ENCODE peak calls at places on chromosomes 4 and X, in four cellular contexts. N is GM23248, D is aorta, Z is tibial nerve. S is an unnamed sample.

GRCh38 chrX:115259238-115259875 is 25.5 kb upstream of the LRCH2 start:
- DNase-seq in N (peak; percentile 2), D (no peak), Z (no peak), S (no peak)

GRCh38 chr4:123599061-123599919 is 202.7 kb downstream of the SPRY1 start:
- DNase-seq in Z (no peak), N (peak; percentile 81), D (no peak), S (no peak)

GRCh38 chrX:42398967-42399631 is 378.9 kb downstream of the PPP1R2C start:
- DNase-seq in N (no peak), D (no peak), Z (no peak), S (no peak)

GRCh38 chr4:71768123-71768522 is 15.8 kb downstream of the GC start:
- DNase-seq in Z (no peak), D (no peak), N (no peak), S (no peak)

GRCh38 chrX:10156199-10157031 is at the start of gene CLCN4:
- DNase-seq in D (peak; percentile 88), Z (no peak), N (peak; percentile 61), S (no peak)

GRCh38 chrX:114581528-114582263 is 2.2 kb upstream of the HTR2C start:
- DNase-seq in D (peak; percentile 58), N (peak; percentile 24), Z (no peak), S (no peak)

GRCh38 chr4:95059630-95060029 is 301.9 kb downstream of the BMPR1B start:
- DNase-seq in D (no peak), N (no peak), Z (no peak), S (no peak)

GRCh38 chr4:68271851-68272756 is 26.6 kb upstream of the TMPRSS11B start:
- DNase-seq in D (no peak), Z (no peak), N (peak; percentile 71), S (peak; percentile 42)

GRCh38 chr4:8532245-8532781 is 47.9 kb upstream of the GPR78 start:
- DNase-seq in D (no peak), Z (no peak), N (no peak), S (no peak)

GRCh38 chrX:53445977-53446376 is 11.8 kb upstream of the HSD17B10 start:
- DNase-seq in D (no peak), N (peak; percentile 33), Z (no peak), S (peak; percentile 31)

GRCh38 chrX:23667239-23668177 is at the start of gene PRDX4:
- DNase-seq in Z (peak; percentile 66), N (peak; percentile 91), D (peak; percentile 95), S (peak; percentile 67)

GRCh38 chrX:70508296-70508911 is 63.8 kb downstream of the DLG3 start:
- DNase-seq in D (no peak), N (peak; percentile 24), Z (no peak), S (no peak)

GRCh38 chrX:153539171-153539978 is 21.9 kb downstream of the ATP2B3 start:
- DNase-seq in D (peak; percentile 88), N (peak; percentile 75), Z (peak; percentile 14), S (peak; percentile 58)

GRCh38 chr4:33200377-33200776 is 2480.2 kb downstream of the PCDH7 start:
- DNase-seq in N (no peak), D (no peak), Z (no peak), S (no peak)

GRCh38 chr4:169492436-169493163 is 119.8 kb downstream of the NEK1 start:
- DNase-seq in N (peak; percentile 65), D (no peak), Z (no peak), S (peak; percentile 26)
- H3K4me3 ChIP-seq in N (no peak overlapping the region), D (no peak overlapping the region), Z (no peak overlapping the region), S (no peak overlapping the region)

GRCh38 chr4:85823295-85823694 is 348.3 kb downstream of the ARHGAP24 start:
- DNase-seq in D (no peak), Z (no peak), N (peak; percentile 73), S (no peak)

GRCh38 chr4:85829276-85830051 is 354.5 kb downstream of the ARHGAP24 start:
- DNase-seq in D (no peak), Z (no peak), N (peak; percentile 62), S (no peak)

GRCh38 chr4:85828295-85828910 is 353.5 kb downstream of the ARHGAP24 start:
- DNase-seq in N (peak; percentile 79), D (no peak), Z (no peak), S (no peak)

GRCh38 chr4:85824166-85824945 is 349.4 kb downstream of the ARHGAP24 start:
- DNase-seq in D (no peak), N (peak; percentile 47), Z (no peak), S (no peak)

GRCh38 chr4:85825937-85826678 is 351.2 kb downstream of the ARHGAP24 start:
- DNase-seq in N (peak; percentile 66), D (no peak), Z (no peak), S (no peak)
- H3K4me1 ChIP-seq in N (peaks cover 70% of the 10 kb centered on the region), D (peaks cover 7% of the 10 kb centered on the region), Z (peaks cover 6% of the 10 kb centered on the region), S (no peaks in the 10 kb centered on the region)

DNA sequence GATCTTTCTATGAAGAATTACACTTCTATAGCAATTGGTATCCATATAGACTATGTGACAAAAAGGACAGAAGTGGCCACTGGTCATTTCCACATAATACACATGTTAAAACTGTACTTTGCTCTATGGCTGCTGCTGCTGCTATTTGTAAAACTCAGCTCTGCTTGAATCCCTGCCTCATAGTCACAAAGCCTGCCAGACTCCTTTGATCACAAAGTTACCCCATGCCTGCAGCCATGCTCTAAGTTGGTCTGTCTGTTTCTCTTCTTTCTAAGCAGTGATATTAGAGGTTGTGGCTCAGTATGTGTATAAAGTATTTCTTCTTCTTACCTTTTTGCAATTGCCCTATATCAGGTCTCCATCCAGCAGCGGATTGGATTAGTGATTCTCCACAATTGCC is 210.9 kb downstream of the GRID2 start:
- DNase-seq in N (no peak), Z (no peak), D (no peak), S (no peak)
- H3K4me3 ChIP-seq in N (no peak overlapping the region), Z (no peak overlapping the region), D (no peak overlapping the region), S (no peak overlapping the region)

DNA sequence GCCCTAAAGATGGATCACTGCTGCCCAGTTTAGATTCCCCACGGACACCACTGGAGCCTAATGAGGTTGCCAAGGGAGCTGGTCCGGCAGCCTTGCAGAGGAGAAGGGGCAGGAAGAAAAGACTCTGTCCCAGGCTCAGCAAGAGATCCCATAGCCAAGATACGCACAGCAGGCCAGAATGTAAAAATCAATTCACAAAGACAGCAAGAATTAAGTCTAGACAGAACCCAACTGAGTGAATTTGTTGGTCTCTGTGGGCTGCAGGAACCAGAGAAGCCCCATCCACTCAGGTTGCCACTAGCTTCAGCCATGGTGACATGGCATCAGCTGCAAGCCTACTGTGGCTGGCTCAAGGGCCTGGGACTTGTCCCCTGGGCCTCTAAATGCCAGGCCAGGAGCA is 22.9 kb downstream of the TSC22D3 start:
- DNase-seq in N (no peak), Z (no peak), D (peak; percentile 27), S (no peak)
- H3K4me1 ChIP-seq in N (peaks cover 3% of the 10 kb centered on the region), Z (peaks cover 7% of the 10 kb centered on the region), D (no peaks in the 10 kb centered on the region), S (no peaks in the 10 kb centered on the region)

DNA sequence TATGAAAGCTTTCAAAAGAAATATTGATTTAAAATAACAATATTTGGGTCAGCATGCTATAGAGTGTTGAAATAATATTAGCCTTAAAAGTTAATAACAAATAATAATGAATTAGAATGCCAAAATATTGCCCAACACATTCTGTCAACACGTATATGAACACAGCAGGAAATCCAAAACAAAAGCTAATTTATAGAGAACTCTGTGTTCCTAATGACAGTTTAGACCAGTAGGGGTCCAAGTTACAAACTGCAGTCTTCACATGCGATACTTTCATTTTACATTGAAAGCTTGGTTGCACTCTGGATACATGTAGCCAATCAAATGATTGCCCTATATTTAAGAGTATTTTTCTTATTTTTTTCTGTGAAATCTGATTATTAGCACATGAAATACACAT is 274.4 kb downstream of the DCTD start:
- DNase-seq in D (no peak), N (peak; percentile 32), Z (no peak), S (no peak)
- H3K4me3 ChIP-seq in D (no peak overlapping the region), N (no peak overlapping the region), Z (no peak overlapping the region), S (no peak overlapping the region)